ENCODE peak calls at places on chromosomes 7 and 10, in four cellular contexts. A is HepG2, B is A549, R is K562. J is an unnamed sample.

GRCh38 chr10:117260094-117260493 is 19.2 kb downstream of the SLC18A2 start:
- DNase-seq in A (no peak), R (no peak), B (no peak), J (no peak)

GRCh38 chr10:132408823-132409666 is 12.0 kb downstream of the PWWP2B start:
- DNase-seq in A (no peak), B (no peak), R (no peak), J (no peak)

GRCh38 chr10:35391153-35391953 is 55.0 kb downstream of the CCNY start:
- DNase-seq in B (no peak), A (peak; percentile 19), R (peak; percentile 91), J (no peak)

GRCh38 chr7:29987821-29988317 is 1.7 kb downstream of the SCRN1 start:
- DNase-seq in B (peak; percentile 69), A (peak; percentile 92), R (no peak), J (peak; percentile 88)

GRCh38 chr10:101467286-101467770 is 113.4 kb downstream of the BTRC start:
- DNase-seq in R (peak; percentile 71), A (peak; percentile 67), B (peak; percentile 69), J (peak; percentile 78)

GRCh38 chr7:12233175-12233574 is 22.1 kb downstream of the TMEM106B start:
- DNase-seq in B (no peak), A (no peak), R (no peak), J (no peak)

GRCh38 chr10:4195214-4195613 is 410.2 kb upstream of the KLF6 start:
- DNase-seq in A (no peak), R (peak; percentile 7), B (peak; percentile 15), J (peak; percentile 77)

GRCh38 chr10:82932426-82932825 is 1057.4 kb downstream of the NRG3 start:
- DNase-seq in R (no peak), A (no peak), B (no peak), J (no peak)

GRCh38 chr7:66055321-66055956 is 20.2 kb upstream of the ASL start:
- DNase-seq in A (no peak), B (no peak), R (no peak), J (peak; percentile 73)

GRCh38 chr7:26854932-26855331 is 9.5 kb downstream of the SKAP2 start:
- DNase-seq in A (no peak), B (no peak), R (no peak), J (no peak)

GRCh38 chr10:108632044-108632443 is 1291.3 kb downstream of the XPNPEP1 start:
- DNase-seq in R (no peak), A (no peak), B (no peak), J (no peak)

GRCh38 chr10:33193057-33193866 is 141.2 kb downstream of the NRP1 start:
- DNase-seq in R (peak; percentile 66), B (peak; percentile 75), A (peak; percentile 80), J (peak; percentile 87)

GRCh38 chr10:60679388-60679987 is 98.8 kb upstream of the CDK1 start:
- DNase-seq in B (no peak), R (no peak), A (no peak), J (no peak)

GRCh38 chr10:15744217-15744865 is 24.6 kb upstream of the ITGA8 start:
- DNase-seq in R (peak; percentile 82), B (peak; percentile 47), A (peak; percentile 64), J (peak; percentile 56)

GRCh38 chr10:127715782-127716378 is 21.1 kb upstream of the FOXI2 start:
- DNase-seq in R (peak; percentile 7), B (no peak), A (peak; percentile 39), J (no peak)

GRCh38 chr10:100462709-100463108 is at the start of gene WNT8B:
- DNase-seq in A (no peak), B (no peak), R (no peak), J (no peak)

GRCh38 chr10:77685494-77685893 is 47.9 kb upstream of the KCNMA1 start:
- DNase-seq in A (no peak), B (no peak), R (no peak), J (no peak)

GRCh38 chr10:70352401-70353097 is 29.9 kb downstream of the LRRC20 start:
- DNase-seq in B (no peak), A (peak; percentile 95), R (no peak), J (peak; percentile 49)

GRCh38 chr7:44631458-44632115 is 25.2 kb downstream of the OGDH start:
- DNase-seq in B (no peak), R (no peak), A (no peak), J (peak; percentile 49)

GRCh38 chr10:4770766-4771553 is 55.0 kb upstream of the AKR1E2 start:
- DNase-seq in B (peak; percentile 69), A (peak; percentile 47), R (no peak), J (peak; percentile 98)

GRCh38 chr10:23442936-23443335 is 4.1 kb downstream of the OTUD1 start:
- DNase-seq in B (no peak), A (no peak), R (no peak), J (peak; percentile 62)

GRCh38 chr10:14126697-14127440 is 203.9 kb downstream of the FRMD4A start:
- DNase-seq in B (no peak), A (no peak), R (no peak), J (peak; percentile 67)

GRCh38 chr7:36387437-36388345 is 2.0 kb upstream of the ANLN start:
- DNase-seq in A (no peak), B (peak; percentile 31), R (no peak), J (no peak)

GRCh38 chr7:114152314-114152938 is 233.6 kb upstream of the PPP1R3A start:
- DNase-seq in A (no peak), R (no peak), B (no peak), J (no peak)

GRCh38 chr7:31890198-31890597 is 180.0 kb downstream of the PDE1C start:
- DNase-seq in R (no peak), A (no peak), B (no peak), J (peak; percentile 33)

GRCh38 chr10:58322835-58323209 is 12.0 kb upstream of the UBE2D1 start:
- DNase-seq in B (no peak), A (no peak), R (no peak), J (no peak)

GRCh38 chr10:116238036-116238435 is 35.0 kb downstream of the GFRA1 start:
- DNase-seq in B (no peak), R (no peak), A (no peak), J (no peak)

GRCh38 chr10:71971311-71971731 is 7.1 kb downstream of the CHST3 start:
- DNase-seq in R (no peak), B (no peak), A (no peak), J (no peak)

GRCh38 chr7:48140001-48140681 is 31.1 kb upstream of the ABCA13 start:
- DNase-seq in A (peak; percentile 99), R (no peak), B (no peak), J (no peak)

GRCh38 chr7:85239114-85239513 is 52.3 kb upstream of the SEMA3D start:
- DNase-seq in A (no peak), B (no peak), R (no peak), J (no peak)

GRCh38 chr10:10911471-10911921 is 106.2 kb upstream of the CELF2 start:
- DNase-seq in A (no peak), B (no peak), R (no peak), J (peak; percentile 94)

GRCh38 chr10:49750546-49750945 is 11.6 kb downstream of the OGDHL start:
- DNase-seq in A (no peak), B (no peak), R (no peak), J (no peak)

GRCh38 chr7:107788662-107789061 is 14.4 kb downstream of the SLC26A3 start:
- DNase-seq in A (no peak), R (no peak), B (no peak), J (no peak)

GRCh38 chr7:148395292-148395691 is 195.3 kb upstream of the C7orf33 start:
- DNase-seq in R (no peak), A (no peak), B (no peak), J (no peak)

GRCh38 chr7:264541-265191 is 25.3 kb upstream of the FOXL3 start:
- DNase-seq in A (no peak), R (no peak), B (no peak), J (no peak)

GRCh38 chr7:74052628-74053027 is 24.7 kb downstream of the ELN start:
- DNase-seq in R (no peak), A (no peak), B (no peak), J (no peak)

GRCh38 chr7:74049997-74050798 is 22.2 kb downstream of the ELN start:
- DNase-seq in A (no peak), B (no peak), R (no peak), J (no peak)

GRCh38 chr7:74053589-74054186 is 25.7 kb downstream of the ELN start:
- DNase-seq in R (no peak), A (no peak), B (no peak), J (no peak)

GRCh38 chr7:74051193-74051592 is 23.2 kb downstream of the ELN start:
- DNase-seq in R (no peak), A (no peak), B (no peak), J (no peak)

DNA sequence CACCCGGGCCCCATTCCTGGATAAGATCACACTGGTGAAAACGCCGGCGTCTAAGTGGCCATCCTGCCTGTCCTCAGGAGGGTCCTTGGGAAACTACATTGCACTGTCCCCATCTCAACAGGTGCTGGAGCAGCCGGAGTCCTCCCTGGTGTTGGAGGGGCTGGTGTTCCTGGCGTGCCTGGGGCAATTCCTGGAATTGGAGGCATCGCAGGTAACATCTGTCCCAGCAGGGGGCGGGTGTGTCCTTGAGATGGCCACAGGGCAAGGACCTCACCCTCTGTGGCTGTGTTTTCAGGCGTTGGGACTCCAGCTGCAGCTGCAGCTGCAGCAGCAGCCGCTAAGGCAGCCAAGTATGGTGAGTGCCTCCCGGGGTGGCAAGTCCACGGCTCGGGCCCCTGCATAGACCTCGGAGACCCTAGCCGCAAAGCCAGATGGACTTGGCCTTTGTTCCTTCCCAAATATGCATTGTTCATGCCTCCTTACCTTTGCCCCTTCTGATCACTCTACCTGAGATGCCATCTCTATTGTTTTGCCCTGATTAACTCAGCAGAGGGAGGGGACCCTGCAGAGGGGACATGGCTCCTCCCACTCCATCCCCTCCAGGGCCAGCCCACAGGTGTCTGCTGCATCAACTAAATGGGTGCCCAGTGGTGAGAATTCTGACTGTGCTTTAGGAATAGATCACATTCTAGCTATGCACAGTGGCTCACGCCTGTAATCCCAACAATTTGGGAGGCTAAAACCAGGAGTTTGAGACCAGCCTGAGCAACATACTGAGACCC is 23.8 kb downstream of the ELN start:
- DNase-seq in B (peak; percentile 52), R (peak; percentile 80), A (peak; percentile 56), J (no peak)
- TF ChIP-seq MAZ in B (no peak), R (no peak), A (no peak), J (no peak)

GRCh38 chr10:97648557-97649404 is 8.3 kb downstream of the PI4K2A start:
- DNase-seq in B (peak; percentile 86), A (peak; percentile 68), R (peak; percentile 81), J (peak; percentile 96)
- TF ChIP-seq MAZ in B (no peak), A (no peak), R (no peak), J (no peak)

GRCh38 chr10:121070257-121070656 is 219.1 kb downstream of the WDR11 start:
- DNase-seq in B (peak; percentile 22), A (peak; percentile 46), R (peak; percentile 13), J (no peak)
- TF ChIP-seq MAZ in B (no peak), A (no peak), R (no peak), J (no peak)

DNA sequence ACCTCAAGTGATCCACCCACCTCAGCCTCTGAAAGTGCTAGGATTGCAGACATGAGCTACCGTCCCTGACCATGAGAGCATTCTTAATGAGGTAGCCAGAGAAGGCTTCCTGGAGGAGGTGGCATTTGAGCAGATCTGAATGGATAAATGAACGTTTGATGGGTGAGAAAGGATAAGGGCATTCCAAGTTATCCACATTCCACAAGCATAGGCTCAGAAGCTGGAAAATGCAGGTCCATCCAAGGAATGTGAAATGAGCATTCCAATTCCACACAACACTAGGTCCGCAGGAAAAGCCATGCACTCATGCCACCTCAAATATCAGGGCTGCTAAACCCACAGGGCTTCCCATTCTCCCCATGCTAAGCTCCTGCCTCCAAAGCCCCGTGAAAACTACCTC is 17.0 kb downstream of the TMEM130 start:
- DNase-seq in B (no peak), A (no peak), R (no peak), J (peak; percentile 54)
- TF ChIP-seq MAZ in B (no peak), A (no peak), R (no peak), J (no peak)

J was measured in IMR-90.